ENCODE peak calls at places on chromosomes 2 and 18, in five cellular contexts. One of them, this sample, is unnamed.

GRCh38 chr2:19021100-19021476 is 337.3 kb downstream of the OSR1 start:
- DNase-seq in fibroblast of the conjunctiva: peak; percentile 89
- DNase-seq in stimulated activated CD4-positive, alpha-beta T cell treated with anti-CD3 and anti-CD28 coated beads, Interleukin-12 subunit alpha, Interleukin-12 subunit beta, amount 100 ng/mL, for 4 hours: no peak
- DNase-seq in GM12891: no peak
- DNase-seq in colonic mucosa: no peak
- DNase-seq in this sample: no peak

GRCh38 chr2:120433816-120434290 is 87.9 kb downstream of the INHBB start:
- DNase-seq in fibroblast of the conjunctiva: no peak
- DNase-seq in stimulated activated CD4-positive, alpha-beta T cell treated with anti-CD3 and anti-CD28 coated beads, Interleukin-12 subunit alpha, Interleukin-12 subunit beta, amount 100 ng/mL, for 4 hours: no peak
- DNase-seq in GM12891: no peak
- DNase-seq in colonic mucosa: no peak
- DNase-seq in this sample: no peak

GRCh38 chr2:3536682-3537632 is 17.6 kb upstream of the ADI1 start:
- DNase-seq in fibroblast of the conjunctiva: no peak
- DNase-seq in stimulated activated CD4-positive, alpha-beta T cell treated with anti-CD3 and anti-CD28 coated beads, Interleukin-12 subunit alpha, Interleukin-12 subunit beta, amount 100 ng/mL, for 4 hours: no peak
- DNase-seq in GM12891: peak; percentile 39
- DNase-seq in colonic mucosa: peak; percentile 22
- DNase-seq in this sample: no peak

GRCh38 chr2:241122376-241123002 is 20.4 kb upstream of the MTERF4 start:
- DNase-seq in fibroblast of the conjunctiva: no peak
- DNase-seq in stimulated activated CD4-positive, alpha-beta T cell treated with anti-CD3 and anti-CD28 coated beads, Interleukin-12 subunit alpha, Interleukin-12 subunit beta, amount 100 ng/mL, for 4 hours: no peak
- DNase-seq in GM12891: no peak
- DNase-seq in colonic mucosa: no peak
- DNase-seq in this sample: no peak

GRCh38 chr2:129753261-129753660 is 226.2 kb upstream of the RAB6C start:
- DNase-seq in fibroblast of the conjunctiva: no peak
- DNase-seq in stimulated activated CD4-positive, alpha-beta T cell treated with anti-CD3 and anti-CD28 coated beads, Interleukin-12 subunit alpha, Interleukin-12 subunit beta, amount 100 ng/mL, for 4 hours: no peak
- DNase-seq in GM12891: no peak
- DNase-seq in colonic mucosa: no peak
- DNase-seq in this sample: no peak

GRCh38 chr2:1868683-1869141 is 124.4 kb upstream of the PXDN start:
- DNase-seq in fibroblast of the conjunctiva: no peak
- DNase-seq in stimulated activated CD4-positive, alpha-beta T cell treated with anti-CD3 and anti-CD28 coated beads, Interleukin-12 subunit alpha, Interleukin-12 subunit beta, amount 100 ng/mL, for 4 hours: no peak
- DNase-seq in GM12891: no peak
- DNase-seq in colonic mucosa: no peak
- DNase-seq in this sample: no peak

GRCh38 chr2:97931118-97931850 is 64.5 kb downstream of the TMEM131 start:
- DNase-seq in fibroblast of the conjunctiva: no peak
- DNase-seq in stimulated activated CD4-positive, alpha-beta T cell treated with anti-CD3 and anti-CD28 coated beads, Interleukin-12 subunit alpha, Interleukin-12 subunit beta, amount 100 ng/mL, for 4 hours: no peak
- DNase-seq in GM12891: no peak
- DNase-seq in colonic mucosa: no peak
- DNase-seq in this sample: no peak

GRCh38 chr18:53909668-53910067 is 314.8 kb downstream of the MBD2 start:
- DNase-seq in fibroblast of the conjunctiva: no peak
- DNase-seq in stimulated activated CD4-positive, alpha-beta T cell treated with anti-CD3 and anti-CD28 coated beads, Interleukin-12 subunit alpha, Interleukin-12 subunit beta, amount 100 ng/mL, for 4 hours: no peak
- DNase-seq in GM12891: peak; percentile 15
- DNase-seq in colonic mucosa: no peak
- DNase-seq in this sample: peak; percentile 5

GRCh38 chr2:70643715-70644114 is 90.1 kb upstream of the TGFA start:
- DNase-seq in fibroblast of the conjunctiva: no peak
- DNase-seq in stimulated activated CD4-positive, alpha-beta T cell treated with anti-CD3 and anti-CD28 coated beads, Interleukin-12 subunit alpha, Interleukin-12 subunit beta, amount 100 ng/mL, for 4 hours: no peak
- DNase-seq in GM12891: no peak
- DNase-seq in colonic mucosa: peak; percentile 33
- DNase-seq in this sample: no peak

GRCh38 chr2:26537826-26538475 is 60.0 kb upstream of the OTOF start:
- DNase-seq in fibroblast of the conjunctiva: no peak
- DNase-seq in stimulated activated CD4-positive, alpha-beta T cell treated with anti-CD3 and anti-CD28 coated beads, Interleukin-12 subunit alpha, Interleukin-12 subunit beta, amount 100 ng/mL, for 4 hours: no peak
- DNase-seq in GM12891: no peak
- DNase-seq in colonic mucosa: no peak
- DNase-seq in this sample: no peak

GRCh38 chr2:98664323-98664722 is 55.9 kb downstream of the UNC50 start:
- DNase-seq in fibroblast of the conjunctiva: no peak
- DNase-seq in stimulated activated CD4-positive, alpha-beta T cell treated with anti-CD3 and anti-CD28 coated beads, Interleukin-12 subunit alpha, Interleukin-12 subunit beta, amount 100 ng/mL, for 4 hours: no peak
- DNase-seq in GM12891: no peak
- DNase-seq in colonic mucosa: no peak
- DNase-seq in this sample: no peak

GRCh38 chr2:121479882-121480522 is 50.7 kb upstream of the RNU4ATAC start:
- DNase-seq in fibroblast of the conjunctiva: no peak
- DNase-seq in stimulated activated CD4-positive, alpha-beta T cell treated with anti-CD3 and anti-CD28 coated beads, Interleukin-12 subunit alpha, Interleukin-12 subunit beta, amount 100 ng/mL, for 4 hours: no peak
- DNase-seq in GM12891: no peak
- DNase-seq in colonic mucosa: peak; percentile 79
- DNase-seq in this sample: no peak

GRCh38 chr18:79445740-79446566 is 50.2 kb downstream of the NFATC1 start:
- DNase-seq in fibroblast of the conjunctiva: no peak
- DNase-seq in stimulated activated CD4-positive, alpha-beta T cell treated with anti-CD3 and anti-CD28 coated beads, Interleukin-12 subunit alpha, Interleukin-12 subunit beta, amount 100 ng/mL, for 4 hours: no peak
- DNase-seq in GM12891: no peak
- DNase-seq in colonic mucosa: no peak
- DNase-seq in this sample: no peak

GRCh38 chr18:32326450-32327309 is 136.8 kb downstream of the MEP1B start:
- DNase-seq in fibroblast of the conjunctiva: no peak
- DNase-seq in stimulated activated CD4-positive, alpha-beta T cell treated with anti-CD3 and anti-CD28 coated beads, Interleukin-12 subunit alpha, Interleukin-12 subunit beta, amount 100 ng/mL, for 4 hours: no peak
- DNase-seq in GM12891: no peak
- DNase-seq in colonic mucosa: no peak
- DNase-seq in this sample: no peak

GRCh38 chr2:48624696-48625095 is 7.0 kb downstream of the GTF2A1L start:
- DNase-seq in fibroblast of the conjunctiva: no peak
- DNase-seq in stimulated activated CD4-positive, alpha-beta T cell treated with anti-CD3 and anti-CD28 coated beads, Interleukin-12 subunit alpha, Interleukin-12 subunit beta, amount 100 ng/mL, for 4 hours: no peak
- DNase-seq in GM12891: no peak
- DNase-seq in colonic mucosa: no peak
- DNase-seq in this sample: no peak

GRCh38 chr2:165009466-165009865 is 54.1 kb upstream of the SLC38A11 start:
- DNase-seq in fibroblast of the conjunctiva: no peak
- DNase-seq in stimulated activated CD4-positive, alpha-beta T cell treated with anti-CD3 and anti-CD28 coated beads, Interleukin-12 subunit alpha, Interleukin-12 subunit beta, amount 100 ng/mL, for 4 hours: no peak
- DNase-seq in GM12891: no peak
- DNase-seq in colonic mucosa: no peak
- DNase-seq in this sample: no peak

GRCh38 chr2:224611938-224612337 is 26.8 kb upstream of the CUL3 start:
- DNase-seq in fibroblast of the conjunctiva: no peak
- DNase-seq in stimulated activated CD4-positive, alpha-beta T cell treated with anti-CD3 and anti-CD28 coated beads, Interleukin-12 subunit alpha, Interleukin-12 subunit beta, amount 100 ng/mL, for 4 hours: no peak
- DNase-seq in GM12891: no peak
- DNase-seq in colonic mucosa: no peak
- DNase-seq in this sample: no peak

GRCh38 chr18:31512203-31512764 is 14.3 kb downstream of the DSG2 start:
- DNase-seq in fibroblast of the conjunctiva: no peak
- DNase-seq in stimulated activated CD4-positive, alpha-beta T cell treated with anti-CD3 and anti-CD28 coated beads, Interleukin-12 subunit alpha, Interleukin-12 subunit beta, amount 100 ng/mL, for 4 hours: no peak
- DNase-seq in GM12891: no peak
- DNase-seq in colonic mucosa: peak; percentile 88
- DNase-seq in this sample: no peak

GRCh38 chr18:35588122-35588521 is 6.6 kb downstream of the GALNT1 start:
- DNase-seq in fibroblast of the conjunctiva: no peak
- DNase-seq in stimulated activated CD4-positive, alpha-beta T cell treated with anti-CD3 and anti-CD28 coated beads, Interleukin-12 subunit alpha, Interleukin-12 subunit beta, amount 100 ng/mL, for 4 hours: no peak
- DNase-seq in GM12891: no peak
- DNase-seq in colonic mucosa: no peak
- DNase-seq in this sample: no peak

This sample was measured in SK-N-MC.